ENCODE peak calls at places on chromosome 21, in seven cellular contexts. U is EH; A is Peyer's patch; G is AG10803; Y is T-cell; M is CD8-positive, alpha-beta T cell; D is mucosa of gallbladder. R is an unnamed sample.

GRCh38 chr21:38067086-38067739 is 151.0 kb upstream of the KCNJ6 start:
- DNase-seq in A (no peak), U (no peak), M (no peak), G (peak; percentile 34), Y (no peak), D (no peak), R (no peak)

GRCh38 chr21:42366292-42367010 is at the start of gene TFF1:
- DNase-seq in M (no peak), A (no peak), Y (no peak), U (no peak), D (peak; percentile 50), G (no peak), R (no peak)

GRCh38 chr21:31872452-31873274 is at the start of gene HUNK:
- DNase-seq in G (peak; percentile 56), D (no peak), A (peak; percentile 75), M (no peak), U (peak; percentile 53), Y (no peak), R (peak; percentile 28)

GRCh38 chr21:33973268-33973667 is 57.7 kb upstream of the ATP5PO start:
- DNase-seq in U (peak; percentile 64), M (no peak), A (no peak), D (no peak), Y (no peak), G (no peak), R (no peak)

GRCh38 chr21:46410516-46410915 is 48.2 kb upstream of the DIP2A start:
- DNase-seq in U (no peak), Y (no peak), A (no peak), G (no peak), D (no peak), M (no peak), R (no peak)

GRCh38 chr21:31346256-31346821 is 2.3 kb upstream of the TIAM1 start:
- DNase-seq in D (no peak), A (no peak), G (peak; percentile 25), Y (no peak), U (no peak), M (no peak), R (no peak)

GRCh38 chr21:33732038-33732437 is 89.7 kb downstream of the ITSN1 start:
- DNase-seq in G (no peak), D (no peak), U (no peak), A (no peak), Y (no peak), M (no peak), R (no peak)

GRCh38 chr21:44926364-44927101 is 5.8 kb upstream of the ITGB2 start:
- DNase-seq in D (no peak), Y (peak; percentile 50), U (no peak), M (peak; percentile 75), A (no peak), G (peak; percentile 48), R (no peak)

GRCh38 chr21:45886610-45887026 is 95.0 kb upstream of the COL6A1 start:
- DNase-seq in A (no peak), U (no peak), M (peak; percentile 57), Y (peak; percentile 25), G (no peak), D (no peak), R (no peak)

GRCh38 chr21:32413697-32414578 is 1.4 kb downstream of the EVA1C start:
- DNase-seq in M (no peak), D (no peak), A (no peak), U (peak; percentile 57), Y (no peak), G (no peak), R (peak; percentile 15)

GRCh38 chr21:40349591-40349990 is 482.4 kb downstream of the PCP4 start:
- DNase-seq in D (no peak), A (no peak), M (no peak), Y (no peak), G (no peak), U (no peak), R (no peak)

GRCh38 chr21:39527664-39528381 is 76.1 kb downstream of the SH3BGR start:
- DNase-seq in G (no peak), A (peak; percentile 76), M (no peak), U (no peak), D (peak; percentile 67), Y (no peak), R (no peak)

GRCh38 chr21:15063821-15064575 is 802 bp downstream of the NRIP1 start:
- DNase-seq in U (peak; percentile 67), D (peak; percentile 31), A (peak; percentile 79), M (no peak), G (peak; percentile 34), Y (no peak), R (peak; percentile 49)

GRCh38 chr21:37758997-37759396 is 157.3 kb downstream of the KCNJ6 start:
- DNase-seq in A (peak; percentile 61), U (peak; percentile 66), G (peak; percentile 63), M (no peak), Y (no peak), D (no peak), R (peak; percentile 66)

GRCh38 chr21:38979271-38980196 is 173.8 kb downstream of the ETS2 start:
- DNase-seq in G (peak; percentile 79), Y (no peak), A (no peak), M (no peak), D (no peak), U (peak; percentile 50), R (peak; percentile 39)

GRCh38 chr21:43762303-43763128 is 13.6 kb downstream of the CSTB start:
- DNase-seq in Y (no peak), G (no peak), A (no peak), D (no peak), M (no peak), U (no peak), R (no peak)

GRCh38 chr21:43196789-43197188 is 28.0 kb downstream of the CRYAA start:
- DNase-seq in Y (no peak), A (no peak), U (no peak), M (peak; percentile 27), G (no peak), D (peak; percentile 71), R (no peak)

GRCh38 chr21:31752352-31752751 is 20.4 kb upstream of the SCAF4 start:
- DNase-seq in U (no peak), D (no peak), M (no peak), A (no peak), Y (no peak), G (peak; percentile 35), R (peak; percentile 23)

GRCh38 chr21:43287111-43287973 is 118.5 kb downstream of the CRYAA start:
- DNase-seq in M (no peak), U (no peak), A (no peak), G (no peak), Y (no peak), D (peak; percentile 29), R (no peak)

GRCh38 chr21:27570306-27570868 is 603.5 kb upstream of the ADAMTS5 start:
- DNase-seq in M (no peak), U (peak; percentile 96), D (peak; percentile 74), Y (no peak), A (no peak), G (peak; percentile 99), R (peak; percentile 96)

GRCh38 chr21:44471996-44472395 is 16.7 kb downstream of the LRRC3 start:
- DNase-seq in U (no peak), M (no peak), A (no peak), G (no peak), D (no peak), Y (no peak), R (no peak)

GRCh38 chr21:38994014-38994413 is 188.3 kb downstream of the ETS2 start:
- DNase-seq in Y (no peak), U (no peak), A (no peak), M (no peak), D (no peak), G (no peak), R (no peak)

R was measured in EL.